ENCODE peak calls at places on chromosomes 3 and 15, in five cellular contexts. B, M, R, N and F are unnamed samples.

GRCh38 chr15:62879770-62880169 is 162.8 kb upstream of the TPM1 start:
- DNase-seq in B (no peak), M (no peak), R (no peak), N (no peak), F (no peak)

GRCh38 chr15:100083572-100083971 is 258.2 kb downstream of the ADAMTS17 start:
- DNase-seq in B (no peak), M (no peak), R (no peak), N (no peak), F (no peak)

GRCh38 chr3:98894791-98895576 is 6.5 kb downstream of the DCBLD2 start:
- DNase-seq in B (no peak), M (no peak), R (no peak), N (no peak), F (no peak)

GRCh38 chr3:42605550-42606173 is 5.2 kb downstream of the NKTR start:
- DNase-seq in B (no peak), M (no peak), R (no peak), N (no peak), F (no peak)

GRCh38 chr15:30827625-30828303 is 76.0 kb upstream of the FAN1 start:
- DNase-seq in B (no peak), M (no peak), R (no peak), N (no peak), F (no peak)

GRCh38 chr3:162295323-162295983 is 798.8 kb downstream of the OTOL1 start:
- DNase-seq in B (no peak), M (no peak), R (peak), N (peak), F (no peak)

GRCh38 chr3:14166877-14167605 is 11.4 kb downstream of the XPC start:
- DNase-seq in B (no peak), M (no peak), R (no peak), N (no peak), F (no peak)

GRCh38 chr3:126938520-126939346 is 44.2 kb upstream of the PLXNA1 start:
- DNase-seq in B (no peak), M (no peak), R (no peak), N (no peak), F (no peak)

GRCh38 chr3:192494176-192494575 is 233.2 kb downstream of the FGF12 start:
- DNase-seq in B (no peak), M (no peak), R (no peak), N (no peak), F (no peak)

GRCh38 chr15:99123706-99124451 is 19.0 kb downstream of the SYNM start:
- DNase-seq in B (peak), M (no peak), R (peak), N (peak), F (peak)

GRCh38 chr3:42850263-42850662 is 25.4 kb downstream of the CYP8B1 start:
- DNase-seq in B (no peak), M (no peak), R (no peak), N (no peak), F (no peak)

GRCh38 chr15:70533931-70534742 is 229.2 kb downstream of the UACA start:
- DNase-seq in B (no peak), M (no peak), R (no peak), N (no peak), F (no peak)

DNA sequence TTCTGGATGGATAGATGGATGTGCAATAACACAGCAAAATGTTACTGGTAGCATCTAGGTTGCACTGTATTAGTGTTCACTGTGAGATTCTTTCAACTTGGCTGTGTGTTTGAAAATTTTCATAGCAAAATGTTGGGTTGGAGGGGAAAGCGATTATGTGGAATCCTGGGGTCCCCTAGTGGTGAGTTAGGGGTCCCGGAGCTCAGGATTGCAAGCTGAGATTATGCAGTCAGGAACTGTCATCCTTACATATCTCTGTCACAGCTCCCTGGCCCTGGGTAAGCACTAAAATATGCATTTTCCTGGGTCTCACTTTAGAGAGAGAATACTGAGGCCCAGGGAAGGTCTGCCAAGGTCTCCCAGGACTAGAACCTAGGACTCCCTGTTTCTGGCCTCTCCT is 77.2 kb downstream of the CEMIP start:
- DNase-seq in B (no peak), M (no peak), R (no peak), N (no peak), F (no peak)
- TF ChIP-seq CTCF in B (no peak), M (no peak), R (peak), N (peak), F (no peak)

GRCh38 chr3:48561045-48561736 is 2.4 kb downstream of the UCN2 start:
- DNase-seq in B (peak), M (peak), R (peak), N (no peak), F (no peak)

GRCh38 chr3:48555949-48556795 is 431 bp downstream of the PFKFB4 start:
- DNase-seq in B (no peak), M (peak), R (no peak), N (no peak), F (no peak)

GRCh38 chr3:48556796-48557626 is at the start of gene PFKFB4:
- DNase-seq in B (peak), M (peak), R (peak), N (peak), F (peak)

GRCh38 chr3:48560648-48561018 is 2.9 kb downstream of the UCN2 start:
- DNase-seq in B (peak), M (no peak), R (peak), N (no peak), F (no peak)

GRCh38 chr3:48558446-48559134 is 2.0 kb upstream of the PFKFB4 start:
- DNase-seq in B (no peak), M (no peak), R (no peak), N (no peak), F (no peak)
- TF ChIP-seq CTCF in B (no peak), M (no peak), R (no peak), N (no peak), F (peak)

GRCh38 chr3:151168269-151169094 is 34.5 kb downstream of the GPR171 start:
- DNase-seq in B (peak), M (peak), R (peak), N (no peak), F (peak)

GRCh38 chr3:151169700-151170224 is 33.3 kb downstream of the GPR171 start:
- DNase-seq in B (no peak), M (peak), R (no peak), N (no peak), F (no peak)

GRCh38 chr3:151169262-151169661 is 33.8 kb downstream of the GPR171 start:
- DNase-seq in B (no peak), M (no peak), R (no peak), N (no peak), F (no peak)

GRCh38 chr3:151165221-151165620 is 37.8 kb downstream of the GPR171 start:
- DNase-seq in B (no peak), M (no peak), R (no peak), N (no peak), F (no peak)

GRCh38 chr3:151166161-151166560 is 36.9 kb downstream of the GPR171 start:
- DNase-seq in B (no peak), M (peak), R (peak), N (no peak), F (no peak)
- TF ChIP-seq CTCF in B (no peak), M (no peak), R (no peak), N (no peak), F (no peak)

GRCh38 chr3:195524171-195524896 is 18.8 kb downstream of the PPP1R2 start:
- DNase-seq in B (no peak), M (no peak), R (no peak), N (no peak), F (no peak)

GRCh38 chr3:195526492-195526891 is 16.6 kb downstream of the PPP1R2 start:
- DNase-seq in B (no peak), M (no peak), R (no peak), N (no peak), F (no peak)

GRCh38 chr3:195517030-195517429 is 26.1 kb downstream of the PPP1R2 start:
- DNase-seq in B (no peak), M (no peak), R (no peak), N (no peak), F (no peak)

GRCh38 chr3:195522254-195523023 is 20.7 kb downstream of the PPP1R2 start:
- DNase-seq in B (no peak), M (peak), R (peak), N (no peak), F (no peak)
- TF ChIP-seq CTCF in B (peak), M (peak), R (peak), N (peak), F (peak)

GRCh38 chr3:38165722-38166387 is 518 bp downstream of the OXSR1 start:
- DNase-seq in B (no peak), M (peak), R (no peak), N (no peak), F (no peak)
- TF ChIP-seq CTCF in B (no peak), M (no peak), R (no peak), N (no peak), F (no peak)

DNA sequence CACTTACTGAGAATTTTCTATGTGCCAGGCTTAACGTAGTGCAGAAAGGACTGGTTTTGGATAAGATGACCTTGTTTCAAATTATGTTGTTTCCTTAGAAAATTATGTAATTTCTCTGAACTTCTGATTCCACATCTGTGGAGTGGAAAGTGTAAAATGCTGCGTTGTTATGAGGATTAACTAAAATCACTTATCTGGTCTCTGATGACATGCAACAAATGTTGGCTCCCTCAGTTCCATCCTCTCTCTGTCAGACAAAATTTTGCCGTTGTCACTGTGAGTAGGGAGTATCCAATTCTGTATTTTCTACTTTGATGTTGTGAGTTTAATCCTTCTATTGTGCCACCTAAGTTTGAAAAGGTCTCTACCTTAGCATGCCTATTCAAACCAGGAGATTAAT is 175.5 kb downstream of the KCNMB2 start:
- DNase-seq in B (no peak), M (no peak), R (no peak), N (no peak), F (no peak)
- TF ChIP-seq CTCF in B (no peak), M (no peak), R (no peak), N (no peak), F (no peak)

GRCh38 chr3:9223683-9224082 is 25.8 kb downstream of the SRGAP3 start:
- DNase-seq in B (no peak), M (no peak), R (no peak), N (no peak), F (no peak)
- TF ChIP-seq CTCF in B (no peak), M (no peak), R (no peak), N (no peak), F (no peak)

GRCh38 chr3:9730747-9731205 is 759 bp upstream of the BRPF1 start:
- DNase-seq in B (no peak), M (no peak), R (no peak), N (no peak), F (no peak)

GRCh38 chr3:9731206-9732079 is at the start of gene BRPF1:
- DNase-seq in B (peak), M (peak), R (peak), N (peak), F (peak)

GRCh38 chr3:9732080-9732752 is 681 bp downstream of the BRPF1 start:
- DNase-seq in B (no peak), M (peak), R (no peak), N (no peak), F (peak)

GRCh38 chr3:9729419-9729818 is 2.1 kb upstream of the BRPF1 start:
- DNase-seq in B (no peak), M (no peak), R (no peak), N (no peak), F (no peak)

GRCh38 chr3:9732753-9733115 is 1.2 kb downstream of the BRPF1 start:
- DNase-seq in B (peak), M (no peak), R (no peak), N (no peak), F (no peak)
- TF ChIP-seq CTCF in B (no peak), M (no peak), R (no peak), N (no peak), F (no peak)

GRCh38 chr3:44993471-44994205 is 17.6 kb downstream of the EXOSC7 start:
- DNase-seq in B (no peak), M (no peak), R (peak), N (no peak), F (no peak)
- TF ChIP-seq CTCF in B (no peak), M (no peak), R (no peak), N (no peak), F (no peak)

GRCh38 chr3:149487598-149488197 is 13.2 kb downstream of the TM4SF4 start:
- DNase-seq in B (no peak), M (peak), R (no peak), N (no peak), F (no peak)
- TF ChIP-seq CTCF in B (no peak), M (peak), R (peak), N (no peak), F (peak)